ENCODE peak calls at places on chromosome 12, in eight cellular contexts. One of them, this sample, is unnamed. For H3K9me3, the result is how much of the 10 kb centered on the place peaks cover.

GRCh38 chr12:9750276-9751203 is 10.2 kb downstream of the CD69 start:
- DNase-seq in lower lobe of right lung: peak
- DNase-seq in sigmoid colon: peak
- DNase-seq in body of pancreas: peak
- DNase-seq in breast epithelium: no peak
- DNase-seq in AG04450: peak
- DNase-seq in SK-N-SH: peak
- DNase-seq in left lung: peak
- DNase-seq in this sample: no peak

GRCh38 chr12:57603758-57604453 is 718 bp upstream of the DTX3 start:
- DNase-seq in lower lobe of right lung: no peak
- DNase-seq in sigmoid colon: peak
- DNase-seq in body of pancreas: peak
- DNase-seq in breast epithelium: peak
- DNase-seq in AG04450: no peak
- DNase-seq in SK-N-SH: no peak
- DNase-seq in left lung: no peak
- DNase-seq in this sample: no peak

GRCh38 chr12:108136697-108137096 is 7.6 kb downstream of the WSCD2 start:
- DNase-seq in lower lobe of right lung: no peak
- DNase-seq in sigmoid colon: no peak
- DNase-seq in body of pancreas: no peak
- DNase-seq in breast epithelium: no peak
- DNase-seq in AG04450: no peak
- DNase-seq in SK-N-SH: no peak
- DNase-seq in left lung: no peak
- DNase-seq in this sample: no peak

GRCh38 chr12:103877934-103878510 is 37.0 kb upstream of the NT5DC3 start:
- DNase-seq in lower lobe of right lung: no peak
- DNase-seq in sigmoid colon: peak
- DNase-seq in body of pancreas: peak
- DNase-seq in breast epithelium: no peak
- DNase-seq in AG04450: peak
- DNase-seq in SK-N-SH: peak
- DNase-seq in left lung: no peak
- DNase-seq in this sample: peak

GRCh38 chr12:85835810-85836715 is at the start of gene RASSF9:
- DNase-seq in lower lobe of right lung: peak
- DNase-seq in sigmoid colon: peak
- DNase-seq in body of pancreas: peak
- DNase-seq in breast epithelium: peak
- DNase-seq in AG04450: peak
- DNase-seq in SK-N-SH: no peak
- DNase-seq in left lung: peak
- DNase-seq in this sample: no peak

GRCh38 chr12:98752726-98753125 is 107.6 kb downstream of the APAF1 start:
- DNase-seq in lower lobe of right lung: no peak
- DNase-seq in sigmoid colon: no peak
- DNase-seq in body of pancreas: no peak
- DNase-seq in breast epithelium: no peak
- DNase-seq in AG04450: no peak
- DNase-seq in SK-N-SH: no peak
- DNase-seq in left lung: no peak
- DNase-seq in this sample: no peak

GRCh38 chr12:124786065-124786964 is 77.3 kb downstream of the SCARB1 start:
- DNase-seq in lower lobe of right lung: peak
- DNase-seq in sigmoid colon: peak
- DNase-seq in body of pancreas: peak
- DNase-seq in breast epithelium: peak
- DNase-seq in AG04450: peak
- DNase-seq in SK-N-SH: peak
- DNase-seq in left lung: no peak
- DNase-seq in this sample: no peak

GRCh38 chr12:94426049-94426448 is 33.6 kb downstream of the CEP83 start:
- DNase-seq in lower lobe of right lung: no peak
- DNase-seq in sigmoid colon: no peak
- DNase-seq in body of pancreas: no peak
- DNase-seq in breast epithelium: no peak
- DNase-seq in AG04450: no peak
- DNase-seq in SK-N-SH: no peak
- DNase-seq in left lung: no peak
- DNase-seq in this sample: no peak

GRCh38 chr12:130764073-130764472 is 48.0 kb upstream of the RIMBP2 start:
- DNase-seq in lower lobe of right lung: no peak
- DNase-seq in sigmoid colon: peak
- DNase-seq in body of pancreas: no peak
- DNase-seq in breast epithelium: no peak
- DNase-seq in AG04450: no peak
- DNase-seq in SK-N-SH: no peak
- DNase-seq in left lung: no peak
- DNase-seq in this sample: no peak

GRCh38 chr12:131948166-131948712 is 1.5 kb upstream of the EP400 start:
- DNase-seq in lower lobe of right lung: no peak
- DNase-seq in sigmoid colon: peak
- DNase-seq in body of pancreas: peak
- DNase-seq in breast epithelium: no peak
- DNase-seq in AG04450: no peak
- DNase-seq in SK-N-SH: no peak
- DNase-seq in left lung: no peak
- DNase-seq in this sample: no peak

GRCh38 chr12:45192041-45192695 is 23.7 kb upstream of the ANO6 start:
- DNase-seq in lower lobe of right lung: no peak
- DNase-seq in sigmoid colon: no peak
- DNase-seq in body of pancreas: no peak
- DNase-seq in breast epithelium: no peak
- DNase-seq in AG04450: no peak
- DNase-seq in SK-N-SH: no peak
- DNase-seq in left lung: no peak
- DNase-seq in this sample: no peak

GRCh38 chr12:108819920-108820699 is 37.3 kb downstream of the SSH1 start:
- DNase-seq in lower lobe of right lung: no peak
- DNase-seq in sigmoid colon: no peak
- DNase-seq in body of pancreas: no peak
- DNase-seq in breast epithelium: no peak
- DNase-seq in AG04450: no peak
- DNase-seq in SK-N-SH: no peak
- DNase-seq in left lung: no peak
- DNase-seq in this sample: no peak

GRCh38 chr12:24600996-24601395 is 347.9 kb downstream of the BCAT1 start:
- DNase-seq in lower lobe of right lung: no peak
- DNase-seq in sigmoid colon: no peak
- DNase-seq in body of pancreas: no peak
- DNase-seq in breast epithelium: no peak
- DNase-seq in AG04450: peak
- DNase-seq in SK-N-SH: no peak
- DNase-seq in left lung: no peak
- DNase-seq in this sample: no peak

GRCh38 chr12:54277823-54278276 is 2.1 kb downstream of the CBX5 start:
- DNase-seq in lower lobe of right lung: no peak
- DNase-seq in sigmoid colon: no peak
- DNase-seq in body of pancreas: no peak
- DNase-seq in breast epithelium: no peak
- DNase-seq in AG04450: no peak
- DNase-seq in SK-N-SH: no peak
- DNase-seq in left lung: no peak
- DNase-seq in this sample: no peak

GRCh38 chr12:131075611-131076010 is 121.9 kb downstream of the ADGRD1 start:
- DNase-seq in lower lobe of right lung: no peak
- DNase-seq in sigmoid colon: no peak
- DNase-seq in body of pancreas: no peak
- DNase-seq in breast epithelium: no peak
- DNase-seq in AG04450: no peak
- DNase-seq in SK-N-SH: no peak
- DNase-seq in left lung: no peak
- DNase-seq in this sample: no peak

GRCh38 chr12:109065154-109065852 is 12.9 kb downstream of the USP30 start:
- DNase-seq in lower lobe of right lung: no peak
- DNase-seq in sigmoid colon: no peak
- DNase-seq in body of pancreas: peak
- DNase-seq in breast epithelium: no peak
- DNase-seq in AG04450: no peak
- DNase-seq in SK-N-SH: no peak
- DNase-seq in left lung: no peak
- DNase-seq in this sample: no peak

GRCh38 chr12:127629066-127629820 is 637.7 kb upstream of the TMEM132C start:
- DNase-seq in lower lobe of right lung: no peak
- DNase-seq in sigmoid colon: no peak
- DNase-seq in body of pancreas: no peak
- DNase-seq in breast epithelium: no peak
- DNase-seq in AG04450: no peak
- DNase-seq in SK-N-SH: no peak
- DNase-seq in left lung: no peak
- DNase-seq in this sample: no peak

DNA sequence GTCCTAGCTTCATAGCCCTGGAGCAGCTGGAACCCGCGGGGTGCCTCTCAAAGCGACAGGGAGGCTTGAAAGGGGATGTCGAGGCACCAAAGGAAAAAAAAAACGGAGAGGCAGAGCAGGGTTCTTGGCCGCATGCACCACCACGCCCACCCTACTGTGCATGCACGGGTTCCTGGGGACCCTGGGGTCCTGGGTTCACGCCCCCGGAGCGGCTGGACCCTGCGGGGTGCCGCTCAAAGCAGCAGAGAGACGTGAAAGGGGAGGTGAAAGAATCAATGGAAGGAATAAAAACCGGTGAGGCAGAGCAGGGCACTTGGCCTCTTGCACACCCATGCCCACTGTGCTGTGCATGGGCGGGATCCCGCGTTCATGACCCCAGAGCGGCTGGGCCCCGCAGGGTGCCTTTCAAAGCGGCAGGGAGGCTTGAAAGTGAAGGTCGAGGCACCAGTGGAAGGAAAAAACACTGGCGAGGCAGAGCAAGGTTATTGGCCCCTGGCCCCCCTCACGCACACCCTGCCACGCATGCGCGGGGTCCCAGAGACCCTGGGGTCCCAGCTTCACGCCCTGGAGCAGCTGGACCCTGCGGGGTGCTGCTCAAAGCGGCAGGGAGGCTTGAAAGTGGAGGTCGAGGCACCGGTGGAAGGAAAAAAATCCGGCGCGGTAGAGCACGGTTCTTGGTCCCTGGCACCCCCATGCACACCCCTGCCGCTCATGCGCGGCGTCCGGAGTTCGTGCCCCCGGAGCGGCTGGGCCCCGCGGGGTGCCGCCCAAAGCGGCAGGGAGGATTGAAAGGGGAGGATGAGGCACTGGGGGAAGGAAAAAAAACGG is 318.5 kb downstream of the ALG10 start:
- DNase-seq in lower lobe of right lung: no peak
- DNase-seq in sigmoid colon: no peak
- DNase-seq in body of pancreas: no peak
- DNase-seq in breast epithelium: no peak
- DNase-seq in AG04450: no peak
- DNase-seq in SK-N-SH: no peak
- DNase-seq in left lung: no peak
- DNase-seq in this sample: no peak
- H3K9me3 ChIP-seq in lower lobe of right lung: under half
- H3K9me3 ChIP-seq in sigmoid colon: under half
- H3K9me3 ChIP-seq in body of pancreas: under half
- H3K9me3 ChIP-seq in breast epithelium: half or more
- H3K9me3 ChIP-seq in AG04450: half or more
- H3K9me3 ChIP-seq in SK-N-SH: under half
- H3K9me3 ChIP-seq in left lung: under half
- H3K9me3 ChIP-seq in this sample: under half

GRCh38 chr12:126055521-126055920 is 990.3 kb downstream of the AACS start:
- DNase-seq in lower lobe of right lung: no peak
- DNase-seq in sigmoid colon: no peak
- DNase-seq in body of pancreas: no peak
- DNase-seq in breast epithelium: no peak
- DNase-seq in AG04450: no peak
- DNase-seq in SK-N-SH: no peak
- DNase-seq in left lung: no peak
- DNase-seq in this sample: no peak

DNA sequence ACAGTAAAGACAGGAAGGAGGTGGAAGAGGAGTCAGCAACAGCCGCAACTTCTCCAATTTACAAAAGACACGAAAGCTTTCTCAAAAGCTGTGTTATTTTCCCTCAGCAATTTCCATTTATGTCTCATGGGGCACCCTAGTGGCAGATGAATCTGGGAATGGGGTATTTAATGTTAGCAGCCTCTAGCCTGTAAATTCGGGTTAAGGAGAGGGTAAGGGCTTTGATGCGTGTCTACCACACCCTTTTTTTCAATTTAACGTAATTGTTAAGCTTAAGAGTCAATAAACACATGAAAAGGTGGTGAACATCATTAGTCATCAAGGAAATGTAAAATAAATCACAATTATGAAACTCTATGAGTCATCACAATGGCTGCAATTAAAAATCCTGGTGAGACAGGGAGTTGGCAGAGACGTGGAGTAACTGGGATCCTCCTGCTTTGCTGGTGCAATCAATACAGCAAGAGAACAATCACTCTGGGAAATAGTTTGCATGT is 986.4 kb downstream of the AACS start:
- DNase-seq in lower lobe of right lung: no peak
- DNase-seq in sigmoid colon: no peak
- DNase-seq in body of pancreas: no peak
- DNase-seq in breast epithelium: no peak
- DNase-seq in AG04450: no peak
- DNase-seq in SK-N-SH: no peak
- DNase-seq in left lung: no peak
- DNase-seq in this sample: no peak
- H3K9me3 ChIP-seq in lower lobe of right lung: under half
- H3K9me3 ChIP-seq in sigmoid colon: under half
- H3K9me3 ChIP-seq in body of pancreas: under half
- H3K9me3 ChIP-seq in breast epithelium: under half
- H3K9me3 ChIP-seq in AG04450: under half
- H3K9me3 ChIP-seq in SK-N-SH: under half
- H3K9me3 ChIP-seq in left lung: under half
- H3K9me3 ChIP-seq in this sample: under half

GRCh38 chr12:34406228-34406995 is 384.1 kb downstream of the ALG10 start:
- DNase-seq in lower lobe of right lung: peak
- DNase-seq in sigmoid colon: peak
- DNase-seq in body of pancreas: peak
- DNase-seq in breast epithelium: no peak
- DNase-seq in AG04450: no peak
- DNase-seq in SK-N-SH: peak
- DNase-seq in left lung: peak
- DNase-seq in this sample: peak
- H3K9me3 ChIP-seq in lower lobe of right lung: half or more
- H3K9me3 ChIP-seq in sigmoid colon: under half
- H3K9me3 ChIP-seq in body of pancreas: under half
- H3K9me3 ChIP-seq in breast epithelium: half or more
- H3K9me3 ChIP-seq in AG04450: half or more
- H3K9me3 ChIP-seq in SK-N-SH: under half
- H3K9me3 ChIP-seq in left lung: under half
- H3K9me3 ChIP-seq in this sample: under half

DNA sequence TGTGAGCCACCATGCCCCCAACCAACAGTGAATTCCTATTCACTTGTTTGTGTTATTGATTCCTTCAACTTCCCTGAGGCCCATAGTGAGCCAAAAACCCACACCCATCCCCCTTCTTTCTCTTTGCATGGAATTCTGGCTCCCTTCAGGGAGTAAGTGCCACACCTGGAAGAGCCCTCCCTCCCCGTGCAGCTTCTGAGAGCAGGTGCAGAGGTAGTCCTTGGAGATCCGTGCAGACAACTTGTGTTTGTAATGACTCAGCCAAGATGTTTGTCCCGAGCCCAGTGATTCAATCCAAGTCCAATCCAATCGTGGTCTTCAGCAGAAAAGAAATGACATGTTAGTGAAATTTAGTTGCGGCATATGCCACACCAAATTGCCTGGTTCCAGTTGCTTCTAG is 27.4 kb downstream of the GPRC5A start:
- DNase-seq in lower lobe of right lung: no peak
- DNase-seq in sigmoid colon: no peak
- DNase-seq in body of pancreas: no peak
- DNase-seq in breast epithelium: no peak
- DNase-seq in AG04450: no peak
- DNase-seq in SK-N-SH: no peak
- DNase-seq in left lung: no peak
- DNase-seq in this sample: no peak
- H3K9me3 ChIP-seq in lower lobe of right lung: under half
- H3K9me3 ChIP-seq in sigmoid colon: under half
- H3K9me3 ChIP-seq in body of pancreas: under half
- H3K9me3 ChIP-seq in breast epithelium: under half
- H3K9me3 ChIP-seq in AG04450: under half
- H3K9me3 ChIP-seq in SK-N-SH: under half
- H3K9me3 ChIP-seq in left lung: under half
- H3K9me3 ChIP-seq in this sample: under half